ENCODE peak calls at places on chromosomes 4 and X, in nine cellular contexts. B is heart left ventricle; S is AG04450; T is K562; K is A549; F is testis; U is suprapubic skin; N is CD8-positive, alpha-beta T cell; X is lung. A is an unnamed sample.

GRCh38 chr4:127505203-127505602 is 127.6 kb upstream of the INTU start:
- DNase-seq in B (no peak), S (peak), T (no peak), K (no peak), F (peak), U (no peak), N (no peak), X (no peak), A (no peak)

GRCh38 chr4:18686338-18687039 is 664.9 kb upstream of the LCORL start:
- DNase-seq in B (no peak), S (no peak), T (no peak), K (no peak), F (no peak), U (no peak), N (no peak), X (no peak), A (no peak)

GRCh38 chr4:25011135-25011866 is 19.4 kb downstream of the LGI2 start:
- DNase-seq in B (no peak), S (no peak), T (no peak), K (no peak), F (no peak), U (no peak), N (no peak), X (no peak), A (no peak)

GRCh38 chr4:116638592-116638991 is 446.8 kb downstream of the TRAM1L1 start:
- DNase-seq in B (no peak), S (no peak), T (no peak), K (no peak), F (no peak), U (no peak), N (no peak), X (no peak), A (no peak)

GRCh38 chr4:95248713-95249401 is 299.9 kb downstream of the UNC5C start:
- DNase-seq in B (no peak), S (no peak), T (peak), K (no peak), F (no peak), U (no peak), N (no peak), X (no peak), A (no peak)

GRCh38 chr4:6788123-6788522 is 5.6 kb downstream of the KIAA0232 start:
- DNase-seq in B (no peak), S (no peak), T (no peak), K (no peak), F (peak), U (no peak), N (no peak), X (peak), A (no peak)

GRCh38 chr4:121777625-121778024 is 12.7 kb upstream of the SMIM43 start:
- DNase-seq in B (no peak), S (no peak), T (no peak), K (no peak), F (no peak), U (no peak), N (no peak), X (no peak), A (no peak)

GRCh38 chr4:80911458-80911857 is 119.0 kb upstream of the BMP3 start:
- DNase-seq in B (no peak), S (no peak), T (no peak), K (no peak), F (no peak), U (no peak), N (no peak), X (no peak), A (no peak)

GRCh38 chr4:30929649-30930048 is 209.5 kb downstream of the PCDH7 start:
- DNase-seq in B (no peak), S (no peak), T (no peak), K (no peak), F (no peak), U (no peak), N (no peak), X (no peak), A (no peak)

GRCh38 chrX:151488677-151489076 is 74.8 kb upstream of the PASD1 start:
- DNase-seq in B (no peak), S (no peak), T (peak), K (peak), F (no peak), U (no peak), N (peak), X (no peak), A (no peak)

GRCh38 chr4:128502818-128503527 is 215.4 kb upstream of the PGRMC2 start:
- DNase-seq in B (no peak), S (no peak), T (no peak), K (no peak), F (no peak), U (no peak), N (no peak), X (no peak), A (no peak)

GRCh38 chr4:55903577-55903976 is 45.2 kb upstream of the CEP135 start:
- DNase-seq in B (no peak), S (no peak), T (no peak), K (no peak), F (no peak), U (no peak), N (no peak), X (no peak), A (no peak)

GRCh38 chr4:158208931-158209640 is 1.2 kb upstream of the TMEM144 start:
- DNase-seq in B (no peak), S (no peak), T (no peak), K (no peak), F (no peak), U (no peak), N (no peak), X (no peak), A (no peak)
- H3K27ac ChIP-seq in B (peak), S (no peak), T (peak), K (no peak), F (peak), U (no peak), N (no peak), X (peak), A (peak)

GRCh38 chr4:40238700-40239548 is 42.1 kb downstream of the RHOH start:
- DNase-seq in B (no peak), S (no peak), T (peak), K (peak), F (no peak), U (no peak), N (peak), X (no peak), A (no peak)
- H3K27ac ChIP-seq in B (no peak), S (no peak), T (peak), K (no peak), F (no peak), U (no peak), N (peak), X (no peak), A (no peak)

DNA sequence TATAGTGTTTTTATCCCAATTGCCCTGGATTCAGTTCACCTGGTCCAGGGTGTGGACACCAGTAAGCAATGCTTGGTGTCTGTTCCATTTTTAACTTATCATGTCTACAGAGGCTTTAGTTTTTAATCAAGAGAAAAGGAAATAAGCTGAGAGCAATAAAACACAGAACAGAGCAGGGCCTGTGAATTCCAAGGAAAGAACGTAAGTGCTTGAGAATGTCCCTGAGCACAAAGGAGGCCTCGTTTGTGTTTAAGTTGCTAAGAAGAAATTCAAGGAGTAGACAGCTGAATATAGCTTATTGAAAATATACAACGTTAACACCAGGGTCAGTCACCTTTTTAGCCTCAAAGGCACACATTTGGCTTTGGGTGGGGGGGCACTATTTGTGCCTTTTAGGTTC is 191.2 kb downstream of the GPC3 start:
- DNase-seq in B (no peak), S (no peak), T (no peak), K (no peak), F (no peak), U (no peak), N (no peak), X (no peak), A (no peak)
- H3K27ac ChIP-seq in B (no peak), S (no peak), T (no peak), K (no peak), F (no peak), U (no peak), N (no peak), X (no peak), A (no peak)

GRCh38 chrX:3581609-3582108 is 131.8 kb downstream of the PRKX start:
- DNase-seq in B (no peak), S (no peak), T (no peak), K (no peak), F (no peak), U (no peak), N (no peak), X (no peak), A (no peak)

GRCh38 chrX:3582421-3582820 is 131.0 kb downstream of the PRKX start:
- DNase-seq in B (no peak), S (no peak), T (no peak), K (no peak), F (no peak), U (no peak), N (no peak), X (no peak), A (no peak)

GRCh38 chrX:3576886-3577516 is 136.4 kb downstream of the PRKX start:
- DNase-seq in B (no peak), S (peak), T (no peak), K (no peak), F (no peak), U (no peak), N (no peak), X (no peak), A (no peak)

DNA sequence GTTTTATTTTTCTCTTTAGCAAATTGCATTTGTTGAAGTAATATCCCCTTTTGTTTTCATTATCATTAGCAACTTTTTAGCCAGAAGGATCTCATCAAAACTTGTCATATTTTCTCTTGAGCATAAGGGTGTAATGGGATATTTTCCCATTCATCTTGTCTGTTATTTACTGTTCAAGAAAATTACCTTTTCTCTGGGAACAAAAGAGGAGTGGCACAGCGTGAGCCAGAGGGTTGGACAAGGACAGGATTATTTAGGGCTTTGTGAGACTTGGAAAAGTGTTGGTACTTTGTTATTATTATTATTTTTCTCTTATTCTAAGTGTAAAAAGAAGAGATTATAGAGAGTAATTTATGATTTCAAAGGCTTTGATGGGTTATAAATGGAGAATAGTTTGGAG is 135.9 kb downstream of the PRKX start:
- DNase-seq in B (no peak), S (no peak), T (no peak), K (no peak), F (no peak), U (no peak), N (no peak), X (no peak), A (no peak)
- H3K27ac ChIP-seq in B (no peak), S (no peak), T (no peak), K (no peak), F (no peak), U (no peak), N (no peak), X (no peak), A (no peak)

DNA sequence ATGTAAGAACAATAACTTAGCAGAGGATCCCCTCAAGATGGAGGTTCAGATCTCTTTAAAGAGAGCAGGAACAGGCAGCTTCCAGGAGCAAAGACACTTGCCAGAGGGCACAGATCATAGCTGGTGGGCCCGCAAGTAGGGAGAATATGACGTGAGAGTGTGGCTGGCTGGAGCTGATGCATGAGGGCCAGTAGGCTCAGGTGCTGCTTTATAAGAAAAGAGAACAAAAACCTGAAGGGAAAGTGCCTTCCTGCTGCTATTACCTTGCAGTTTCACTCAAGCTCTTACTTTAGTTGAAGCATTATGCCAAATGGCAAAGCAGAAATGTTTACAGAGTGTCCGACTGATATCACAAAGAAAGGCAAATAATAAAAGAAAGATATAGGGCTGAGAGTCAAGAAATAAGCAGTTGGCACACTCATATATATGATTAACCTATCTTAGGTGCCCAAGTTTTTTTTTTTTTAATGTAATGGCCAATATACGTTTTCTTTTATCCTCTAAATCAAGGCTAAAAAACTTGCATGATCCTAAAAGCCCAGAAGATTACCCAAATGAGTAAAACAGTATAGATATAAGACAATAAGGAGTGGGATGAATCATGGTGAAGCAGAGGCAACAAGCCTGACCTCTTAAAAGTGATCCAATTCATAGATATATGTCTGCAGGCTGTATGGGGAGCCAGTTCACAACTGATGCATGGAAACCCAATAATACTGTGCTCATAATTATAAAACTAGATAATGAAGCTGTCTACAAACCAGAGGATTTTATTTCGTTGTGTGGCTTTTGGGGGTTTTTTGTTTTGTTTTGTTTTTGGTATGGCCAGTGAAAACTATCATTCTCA is 12.6 kb downstream of the NR0B1 start:
- DNase-seq in B (no peak), S (no peak), T (no peak), K (no peak), F (no peak), U (no peak), N (no peak), X (no peak), A (no peak)
- H3K27ac ChIP-seq in B (no peak), S (no peak), T (no peak), K (no peak), F (no peak), U (no peak), N (no peak), X (no peak), A (no peak)

GRCh38 chr4:139957108-139957464 is 196.9 kb downstream of the MAML3 start:
- DNase-seq in B (no peak), S (no peak), T (no peak), K (no peak), F (no peak), U (no peak), N (no peak), X (no peak), A (no peak)
- H3K27ac ChIP-seq in B (peak), S (no peak), T (no peak), K (no peak), F (peak), U (no peak), N (no peak), X (no peak), A (no peak)

DNA sequence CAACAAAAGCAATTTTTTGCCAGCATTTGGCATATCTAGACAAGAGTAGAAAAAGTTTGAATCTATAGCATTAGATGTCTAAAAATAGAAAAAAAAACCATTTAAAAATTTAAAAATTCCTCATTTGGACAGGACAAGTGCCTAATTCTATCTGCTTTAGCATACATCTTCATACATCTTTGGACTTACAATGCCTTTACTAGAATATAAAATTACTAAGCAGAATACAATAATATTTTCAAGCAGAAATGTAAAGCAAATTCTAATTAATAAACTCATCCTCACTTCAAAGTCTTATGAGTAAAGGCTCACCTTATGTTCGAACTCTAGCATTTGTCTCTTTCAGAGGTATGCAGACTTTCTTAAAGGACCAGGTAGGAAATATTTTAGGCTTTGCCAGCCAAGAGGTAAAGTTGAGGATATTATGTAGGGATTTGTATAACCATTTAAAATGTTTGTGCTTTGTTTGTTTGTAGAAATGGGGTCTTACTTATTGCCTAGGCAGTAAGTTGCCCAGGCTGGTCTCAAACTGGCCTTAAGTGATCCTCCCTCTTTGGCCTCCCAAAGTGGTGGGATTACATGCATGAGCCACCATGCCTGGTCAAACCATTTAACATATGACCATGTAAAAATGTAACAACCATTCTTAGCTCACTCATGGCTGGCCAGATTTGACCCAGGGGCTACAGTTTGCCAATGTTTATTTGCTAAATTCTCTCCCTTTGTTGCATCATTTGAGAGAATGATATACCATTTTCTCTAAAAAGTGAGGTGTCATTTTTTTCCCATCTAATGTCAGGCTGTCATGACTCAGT is 29.1 kb downstream of the UGDH start:
- DNase-seq in B (no peak), S (no peak), T (no peak), K (peak), F (no peak), U (no peak), N (no peak), X (no peak), A (no peak)
- H3K27ac ChIP-seq in B (no peak), S (no peak), T (no peak), K (peak), F (no peak), U (no peak), N (no peak), X (no peak), A (no peak)